ENCODE peak calls at places on chromosomes 7 and 10, in four cellular contexts. D is fibroblast of lung, A is adipocyte, N is neuronal stem cell. R is an unnamed sample.

GRCh38 chr10:132102717-132103110 is 37.0 kb downstream of the JAKMIP3 start:
- DNase-seq in N (no peak), A (no peak), D (no peak), R (peak; percentile 27)

GRCh38 chr10:22251751-22252285 is 34.0 kb upstream of the EBLN1 start:
- DNase-seq in D (peak; percentile 59), A (peak; percentile 74), N (peak; percentile 50), R (peak; percentile 84)

GRCh38 chr10:132538031-132538789 is 623 bp downstream of the INPP5A start:
- DNase-seq in N (no peak), A (no peak), D (no peak), R (peak; percentile 89)

GRCh38 chr10:3071405-3072198 is 4.3 kb downstream of the PFKP start:
- DNase-seq in A (peak; percentile 43), N (no peak), D (peak; percentile 71), R (no peak)

GRCh38 chr7:2114052-2114451 is 118.7 kb downstream of the MAD1L1 start:
- DNase-seq in D (peak; percentile 82), A (peak; percentile 58), N (no peak), R (peak; percentile 63)

GRCh38 chr7:127667017-127667670 is 15.2 kb downstream of the SND1 start:
- DNase-seq in A (peak; percentile 67), D (peak; percentile 71), N (no peak), R (no peak)

GRCh38 chr10:19158870-19159269 is 110.3 kb downstream of the MALRD1 start:
- DNase-seq in A (no peak), D (no peak), N (no peak), R (no peak)

GRCh38 chr10:70404906-70405824 is 1.2 kb downstream of the EIF4EBP2 start:
- DNase-seq in D (peak; percentile 99), A (peak; percentile 98), N (no peak), R (peak; percentile 86)

GRCh38 chr7:38178004-38178694 is at the start of gene STARD3NL:
- DNase-seq in N (peak; percentile 100), A (peak; percentile 100), D (peak; percentile 100), R (peak; percentile 98)

GRCh38 chr7:80137410-80137809 is 2.8 kb downstream of the GNAI1 start:
- DNase-seq in N (no peak), A (no peak), D (no peak), R (no peak)

GRCh38 chr7:84701524-84702306 is 485.1 kb downstream of the SEMA3D start:
- DNase-seq in N (no peak), D (peak; percentile 99), A (peak; percentile 86), R (no peak)

GRCh38 chr10:119368581-119368980 is 161.2 kb downstream of the GRK5 start:
- DNase-seq in A (no peak), D (no peak), N (no peak), R (no peak)

GRCh38 chr10:99534939-99535763 is 2.4 kb downstream of the NKX2-3 start:
- DNase-seq in A (peak; percentile 50), D (no peak), N (no peak), R (no peak)

GRCh38 chr7:106757846-106758245 is 96.9 kb upstream of the CCDC71L start:
- DNase-seq in A (no peak), N (no peak), D (peak; percentile 60), R (peak; percentile 68)

GRCh38 chr10:79405995-79406515 is 39.4 kb downstream of the ZCCHC24 start:
- DNase-seq in N (no peak), A (no peak), D (no peak), R (peak; percentile 1)

GRCh38 chr10:124709862-124710261 is 34.3 kb downstream of the FAM53B start:
- DNase-seq in D (no peak), A (no peak), N (no peak), R (peak; percentile 87)

GRCh38 chr7:55533050-55533728 is 39.1 kb downstream of the VOPP1 start:
- DNase-seq in N (no peak), D (no peak), A (peak; percentile 43), R (no peak)

GRCh38 chr10:129767751-129768150 is 196.3 kb downstream of the EBF3 start:
- DNase-seq in N (no peak), D (no peak), A (no peak), R (peak; percentile 38)

GRCh38 chr7:155198901-155199845 is 98.5 kb upstream of the INSIG1 start:
- DNase-seq in D (peak; percentile 19), N (no peak), A (no peak), R (no peak)

GRCh38 chr10:23869548-23869947 is 339.4 kb upstream of the KIAA1217 start:
- DNase-seq in D (no peak), A (no peak), N (no peak), R (no peak)

GRCh38 chr10:83214178-83214577 is 925.1 kb upstream of the GHITM start:
- DNase-seq in A (no peak), D (no peak), N (no peak), R (no peak)

GRCh38 chr10:71260622-71261325 is 48.4 kb downstream of the UNC5B start:
- DNase-seq in A (peak; percentile 92), N (peak; percentile 26), D (peak; percentile 94), R (peak; percentile 73)

GRCh38 chr10:110501142-110501937 is 3.6 kb downstream of the DUSP5 start:
- DNase-seq in D (peak; percentile 96), A (peak; percentile 94), N (no peak), R (peak; percentile 95)

GRCh38 chr7:117017017-117017451 is 63.7 kb downstream of the ST7 start:
- DNase-seq in D (no peak), A (no peak), N (no peak), R (no peak)

GRCh38 chr7:138891446-138891810 is 89.8 kb downstream of the KIAA1549 start:
- DNase-seq in A (peak; percentile 81), D (peak; percentile 56), N (no peak), R (no peak)
- H3K9ac ChIP-seq in A (no peak overlapping the region), D (no peak overlapping the region), N (no peak overlapping the region), R (no peak overlapping the region)

GRCh38 chr10:72694476-72695369 is 2.8 kb downstream of the MCU start:
- DNase-seq in A (peak; percentile 68), D (peak; percentile 71), N (no peak), R (no peak)

GRCh38 chr10:72692057-72692891 is at the start of gene MCU:
- DNase-seq in A (peak; percentile 98), N (peak; percentile 89), D (peak; percentile 92), R (peak; percentile 97)

GRCh38 chr10:72693599-72693915 is 1.6 kb downstream of the MCU start:
- DNase-seq in A (peak; percentile 58), D (no peak), N (no peak), R (no peak)

GRCh38 chr10:72691470-72692056 is 380 bp upstream of the MCU start:
- DNase-seq in N (peak; percentile 5), A (no peak), D (no peak), R (no peak)

DNA sequence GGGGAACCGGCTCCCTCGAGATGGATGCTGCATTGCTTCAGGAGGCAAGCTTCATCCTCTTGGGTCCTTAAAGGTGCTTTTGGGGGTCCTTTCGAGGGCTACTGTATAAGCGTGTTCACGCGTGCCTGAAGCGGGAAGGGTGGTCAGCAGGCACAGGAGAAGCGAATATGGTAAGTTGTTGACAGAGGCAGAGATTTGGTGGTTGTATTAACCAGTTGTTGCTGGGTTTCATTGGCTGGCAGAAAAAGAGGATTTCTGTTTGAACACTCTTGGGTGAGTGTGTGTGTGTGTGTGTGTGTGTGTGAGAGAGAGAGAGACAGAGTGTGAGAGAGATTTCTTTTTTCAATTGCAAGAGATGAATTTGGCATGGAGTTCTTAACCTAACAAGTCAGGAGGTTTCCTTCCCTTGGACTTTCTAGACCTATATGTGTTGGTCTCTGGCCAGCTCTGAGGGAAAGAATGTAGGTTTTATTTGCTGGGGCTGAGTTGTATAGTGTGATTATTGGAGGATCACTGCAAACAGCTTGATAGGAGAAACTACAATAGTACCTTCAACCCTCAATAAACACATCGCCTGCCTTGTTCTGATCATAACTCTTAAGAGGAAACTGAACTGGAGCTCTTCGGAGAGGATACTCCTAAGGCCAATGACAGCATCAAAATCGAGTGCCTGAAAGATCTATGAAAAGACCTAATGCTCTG is 1.1 kb downstream of the MCU start:
- DNase-seq in N (no peak), A (peak; percentile 57), D (peak; percentile 40), R (no peak)
- H3K9ac ChIP-seq in N (peak overlapping the region; percentile 94), A (peak overlapping the region; percentile 90), D (peak overlapping the region; percentile 82), R (peak overlapping the region; percentile 70)

GRCh38 chr10:61822096-61822495 is 79.4 kb upstream of the ARID5B start:
- DNase-seq in A (no peak), N (no peak), D (no peak), R (no peak)
- H3K9ac ChIP-seq in A (no peak overlapping the region), N (no peak overlapping the region), D (no peak overlapping the region), R (no peak overlapping the region)

GRCh38 chr10:91883549-91884542 is 25.4 kb downstream of the FGFBP3 start:
- DNase-seq in A (peak; percentile 56), D (peak; percentile 61), N (peak; percentile 50), R (no peak)
- H3K9ac ChIP-seq in A (peak overlapping the region; percentile 42), D (no peak overlapping the region), N (peak overlapping the region; percentile 85), R (peak overlapping the region; percentile 30)

GRCh38 chr10:13162013-13162364 is 631 bp downstream of the MCM10 start:
- DNase-seq in D (no peak), N (peak; percentile 9), A (peak; percentile 4), R (no peak)

GRCh38 chr10:13163859-13164258 is 2.5 kb downstream of the MCM10 start:
- DNase-seq in A (no peak), N (no peak), D (no peak), R (no peak)

GRCh38 chr10:13158401-13158800 is 3.0 kb upstream of the MCM10 start:
- DNase-seq in D (no peak), A (no peak), N (no peak), R (peak; percentile 73)

GRCh38 chr10:13161267-13162012 is at the start of gene MCM10:
- DNase-seq in N (peak; percentile 98), D (peak; percentile 100), A (peak; percentile 100), R (peak; percentile 99)

GRCh38 chr10:13160934-13161266 is 458 bp upstream of the MCM10 start:
- DNase-seq in D (no peak), A (no peak), N (no peak), R (no peak)
- H3K9ac ChIP-seq in D (peak overlapping the region; percentile 54), A (peak overlapping the region; percentile 77), N (no peak overlapping the region), R (no peak overlapping the region)

DNA sequence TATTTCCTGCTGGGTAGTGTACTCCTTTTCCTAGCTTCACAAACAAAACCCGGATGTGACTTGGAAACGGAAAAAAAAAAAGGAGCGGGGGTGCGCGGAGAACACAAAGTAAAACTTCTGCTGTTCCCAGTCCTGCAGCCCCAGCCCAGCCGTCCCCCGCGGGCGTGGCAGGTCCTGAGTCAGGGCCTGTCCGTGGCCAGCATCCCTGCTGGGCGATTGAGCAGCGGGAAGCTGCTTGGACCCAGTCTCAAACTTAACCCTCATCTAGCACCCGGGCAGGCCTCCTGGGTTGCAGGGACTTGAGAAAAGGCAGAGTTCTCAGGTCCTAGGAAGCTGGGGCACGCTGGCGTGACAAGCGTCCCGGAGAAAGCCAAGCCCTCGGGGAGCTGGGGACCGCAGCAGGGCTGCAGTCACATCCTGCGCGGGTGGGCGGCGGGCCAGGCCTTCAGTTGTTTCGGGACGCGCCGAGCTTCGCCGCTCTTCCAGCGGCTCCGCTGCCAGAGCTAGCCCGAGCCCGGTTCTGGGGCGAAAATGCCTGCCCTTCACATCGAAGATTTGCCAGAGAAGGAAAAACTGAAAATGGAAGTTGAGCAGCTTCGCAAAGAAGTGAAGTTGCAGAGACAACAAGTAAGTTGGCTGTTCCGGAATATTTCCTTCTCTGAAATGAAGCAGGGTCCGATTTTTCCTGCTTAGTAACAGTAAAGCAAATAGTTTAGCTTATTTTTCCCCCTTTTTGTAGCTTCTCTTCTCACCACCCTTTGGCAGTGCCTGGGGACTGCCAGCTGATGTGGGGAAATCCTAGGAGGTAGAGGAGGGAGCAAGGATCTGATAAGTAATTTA is at the start of gene GNG11:
- DNase-seq in D (peak; percentile 74), N (peak; percentile 49), A (peak; percentile 88), R (peak; percentile 92)
- H3K9ac ChIP-seq in D (peak within 1 kb of the TSS; percentile 62), N (no peak within 1 kb of the TSS), A (peak within 1 kb of the TSS; percentile 96), R (peak within 1 kb of the TSS; percentile 77)

GRCh38 chr10:17009228-17009700 is 120.3 kb downstream of the CUBN start:
- DNase-seq in D (peak; percentile 78), A (peak; percentile 73), N (no peak), R (no peak)
- H3K9ac ChIP-seq in D (peak overlapping the region; percentile 49), A (peak overlapping the region; percentile 71), N (no peak overlapping the region), R (no peak overlapping the region)

GRCh38 chr7:13988011-13988410 is 1.5 kb downstream of the ETV1 start:
- DNase-seq in N (no peak), A (peak; percentile 31), D (peak; percentile 84), R (no peak)
- H3K9ac ChIP-seq in N (no peak overlapping the region), A (peak overlapping the region; percentile 50), D (no peak overlapping the region), R (no peak overlapping the region)

R was measured in kidney.